ENCODE peak calls at places on chromosomes 13 and 19, in eight cellular contexts. One of them, this sample, is unnamed.

GRCh38 chr13:51912091-51912490 is 50.3 kb downstream of the CCDC70 start:
- DNase-seq in HTR-8/SVneo: no peak
- DNase-seq in ELR: no peak
- DNase-seq in GM04504: no peak
- DNase-seq in NCI-H524 treated with DMSO at 0.1 percent for 48 hours: no peak
- DNase-seq in thoracic aorta: no peak
- DNase-seq in mesenteric fat pad: no peak
- DNase-seq in body of pancreas: peak
- DNase-seq in this sample: no peak

GRCh38 chr13:32535140-32535539 is 3.5 kb downstream of the N4BP2L2 start:
- DNase-seq in HTR-8/SVneo: no peak
- DNase-seq in ELR: no peak
- DNase-seq in GM04504: no peak
- DNase-seq in NCI-H524 treated with DMSO at 0.1 percent for 48 hours: no peak
- DNase-seq in thoracic aorta: no peak
- DNase-seq in mesenteric fat pad: no peak
- DNase-seq in body of pancreas: no peak
- DNase-seq in this sample: no peak

GRCh38 chr19:14686411-14686810 is 3.4 kb upstream of the ZNF333 start:
- DNase-seq in HTR-8/SVneo: no peak
- DNase-seq in ELR: peak
- DNase-seq in GM04504: no peak
- DNase-seq in NCI-H524 treated with DMSO at 0.1 percent for 48 hours: no peak
- DNase-seq in thoracic aorta: no peak
- DNase-seq in mesenteric fat pad: peak
- DNase-seq in body of pancreas: no peak
- DNase-seq in this sample: peak

GRCh38 chr13:33918199-33918932 is 100.4 kb downstream of the RFC3 start:
- DNase-seq in HTR-8/SVneo: peak
- DNase-seq in ELR: peak
- DNase-seq in GM04504: peak
- DNase-seq in NCI-H524 treated with DMSO at 0.1 percent for 48 hours: no peak
- DNase-seq in thoracic aorta: no peak
- DNase-seq in mesenteric fat pad: no peak
- DNase-seq in body of pancreas: no peak
- DNase-seq in this sample: peak

GRCh38 chr19:50195224-50195623 is 8.2 kb upstream of the MYH14 start:
- DNase-seq in HTR-8/SVneo: no peak
- DNase-seq in ELR: no peak
- DNase-seq in GM04504: no peak
- DNase-seq in NCI-H524 treated with DMSO at 0.1 percent for 48 hours: no peak
- DNase-seq in thoracic aorta: no peak
- DNase-seq in mesenteric fat pad: no peak
- DNase-seq in body of pancreas: no peak
- DNase-seq in this sample: no peak

GRCh38 chr13:100301418-100301817 is 212.5 kb downstream of the PCCA start:
- DNase-seq in HTR-8/SVneo: no peak
- DNase-seq in ELR: no peak
- DNase-seq in GM04504: no peak
- DNase-seq in NCI-H524 treated with DMSO at 0.1 percent for 48 hours: peak
- DNase-seq in thoracic aorta: no peak
- DNase-seq in mesenteric fat pad: no peak
- DNase-seq in body of pancreas: peak
- DNase-seq in this sample: no peak

GRCh38 chr19:53882391-53883050 is 524 bp downstream of the PRKCG start:
- DNase-seq in HTR-8/SVneo: no peak
- DNase-seq in ELR: no peak
- DNase-seq in GM04504: no peak
- DNase-seq in NCI-H524 treated with DMSO at 0.1 percent for 48 hours: no peak
- DNase-seq in thoracic aorta: no peak
- DNase-seq in mesenteric fat pad: no peak
- DNase-seq in body of pancreas: no peak
- DNase-seq in this sample: no peak

GRCh38 chr13:25771641-25772478 is 280.0 kb downstream of the SHISA2 start:
- DNase-seq in HTR-8/SVneo: peak
- DNase-seq in ELR: peak
- DNase-seq in GM04504: no peak
- DNase-seq in NCI-H524 treated with DMSO at 0.1 percent for 48 hours: no peak
- DNase-seq in thoracic aorta: no peak
- DNase-seq in mesenteric fat pad: no peak
- DNase-seq in body of pancreas: no peak
- DNase-seq in this sample: peak

GRCh38 chr19:19628499-19629134 is 597 bp upstream of the LPAR2 start:
- DNase-seq in HTR-8/SVneo: no peak
- DNase-seq in ELR: peak
- DNase-seq in GM04504: no peak
- DNase-seq in NCI-H524 treated with DMSO at 0.1 percent for 48 hours: no peak
- DNase-seq in thoracic aorta: no peak
- DNase-seq in mesenteric fat pad: no peak
- DNase-seq in body of pancreas: peak
- DNase-seq in this sample: peak

GRCh38 chr13:46045424-46045823 is 7.1 kb downstream of the ZC3H13 start:
- DNase-seq in HTR-8/SVneo: no peak
- DNase-seq in ELR: no peak
- DNase-seq in GM04504: no peak
- DNase-seq in NCI-H524 treated with DMSO at 0.1 percent for 48 hours: no peak
- DNase-seq in thoracic aorta: no peak
- DNase-seq in mesenteric fat pad: no peak
- DNase-seq in body of pancreas: no peak
- DNase-seq in this sample: no peak

GRCh38 chr13:39253774-39254173 is 215.5 kb downstream of the NHLRC3 start:
- DNase-seq in HTR-8/SVneo: no peak
- DNase-seq in ELR: peak
- DNase-seq in GM04504: no peak
- DNase-seq in NCI-H524 treated with DMSO at 0.1 percent for 48 hours: no peak
- DNase-seq in thoracic aorta: no peak
- DNase-seq in mesenteric fat pad: no peak
- DNase-seq in body of pancreas: no peak
- DNase-seq in this sample: peak

GRCh38 chr13:33326246-33326645 is 40.7 kb upstream of the STARD13 start:
- DNase-seq in HTR-8/SVneo: no peak
- DNase-seq in ELR: no peak
- DNase-seq in GM04504: no peak
- DNase-seq in NCI-H524 treated with DMSO at 0.1 percent for 48 hours: no peak
- DNase-seq in thoracic aorta: no peak
- DNase-seq in mesenteric fat pad: no peak
- DNase-seq in body of pancreas: no peak
- DNase-seq in this sample: no peak

GRCh38 chr13:46578590-46578975 is 25.6 kb downstream of the LRCH1 start:
- DNase-seq in HTR-8/SVneo: no peak
- DNase-seq in ELR: no peak
- DNase-seq in GM04504: no peak
- DNase-seq in NCI-H524 treated with DMSO at 0.1 percent for 48 hours: no peak
- DNase-seq in thoracic aorta: no peak
- DNase-seq in mesenteric fat pad: no peak
- DNase-seq in body of pancreas: no peak
- DNase-seq in this sample: no peak

GRCh38 chr13:111184685-111185401 is 69.7 kb downstream of the ARHGEF7 start:
- DNase-seq in HTR-8/SVneo: no peak
- DNase-seq in ELR: no peak
- DNase-seq in GM04504: no peak
- DNase-seq in NCI-H524 treated with DMSO at 0.1 percent for 48 hours: no peak
- DNase-seq in thoracic aorta: no peak
- DNase-seq in mesenteric fat pad: no peak
- DNase-seq in body of pancreas: no peak
- DNase-seq in this sample: no peak

GRCh38 chr19:4267101-4267900 is 11.8 kb upstream of the SHD start:
- DNase-seq in HTR-8/SVneo: no peak
- DNase-seq in ELR: peak
- DNase-seq in GM04504: peak
- DNase-seq in NCI-H524 treated with DMSO at 0.1 percent for 48 hours: peak
- DNase-seq in thoracic aorta: no peak
- DNase-seq in mesenteric fat pad: no peak
- DNase-seq in body of pancreas: peak
- DNase-seq in this sample: peak

GRCh38 chr13:30847697-30848307 is 58.3 kb upstream of the MEDAG start:
- DNase-seq in HTR-8/SVneo: peak
- DNase-seq in ELR: peak
- DNase-seq in GM04504: peak
- DNase-seq in NCI-H524 treated with DMSO at 0.1 percent for 48 hours: no peak
- DNase-seq in thoracic aorta: peak
- DNase-seq in mesenteric fat pad: no peak
- DNase-seq in body of pancreas: no peak
- DNase-seq in this sample: peak

GRCh38 chr19:4375164-4375619 is 25.2 kb downstream of the SH3GL1 start:
- DNase-seq in HTR-8/SVneo: no peak
- DNase-seq in ELR: peak
- DNase-seq in GM04504: no peak
- DNase-seq in NCI-H524 treated with DMSO at 0.1 percent for 48 hours: no peak
- DNase-seq in thoracic aorta: no peak
- DNase-seq in mesenteric fat pad: no peak
- DNase-seq in body of pancreas: peak
- DNase-seq in this sample: no peak

GRCh38 chr19:14004619-14005380 is 1.3 kb downstream of the RFX1 start:
- DNase-seq in HTR-8/SVneo: no peak
- DNase-seq in ELR: no peak
- DNase-seq in GM04504: no peak
- DNase-seq in NCI-H524 treated with DMSO at 0.1 percent for 48 hours: no peak
- DNase-seq in thoracic aorta: no peak
- DNase-seq in mesenteric fat pad: no peak
- DNase-seq in body of pancreas: peak
- DNase-seq in this sample: no peak